ENCODE peak calls at places on chromosomes 13 and 19, in seven cellular contexts. Q is uterus, Y is H9, M is foreskin fibroblast, H is endothelial cell, Z is upper lobe of right lung, D is HFFc6. V is an unnamed sample.

GRCh38 chr19:43229315-43229714 is 23.9 kb upstream of the PSG4 start:
- DNase-seq in Q (no peak), Y (no peak), M (no peak), H (no peak), Z (no peak), D (no peak), V (no peak)

GRCh38 chr13:41514853-41515395 is 57.6 kb downstream of the RGCC start:
- DNase-seq in Q (no peak), Y (no peak), M (no peak), H (no peak), Z (no peak), D (no peak), V (no peak)

GRCh38 chr13:114152285-114152645 is 19.8 kb upstream of the RASA3 start:
- DNase-seq in Q (no peak), Y (no peak), M (no peak), H (no peak), Z (peak), D (no peak), V (no peak)

GRCh38 chr19:10936661-10937084 is 8.1 kb downstream of the TIMM29 start:
- DNase-seq in Q (peak), Y (peak), M (peak), H (peak), Z (no peak), D (peak), V (peak)

GRCh38 chr13:76503756-76504155 is 382.4 kb downstream of the KCTD12 start:
- DNase-seq in Q (no peak), Y (no peak), M (no peak), H (no peak), Z (no peak), D (no peak), V (no peak)

GRCh38 chr19:18292810-18293641 is 11.6 kb upstream of the JUND start:
- DNase-seq in Q (peak), Y (peak), M (peak), H (peak), Z (peak), D (peak), V (no peak)

GRCh38 chr19:48713864-48714755 is 5.4 kb downstream of the MAMSTR start:
- DNase-seq in Q (peak), Y (peak), M (peak), H (peak), Z (peak), D (peak), V (peak)

GRCh38 chr19:17020823-17021222 is 5.8 kb downstream of the CPAMD8 start:
- DNase-seq in Q (no peak), Y (no peak), M (no peak), H (no peak), Z (no peak), D (peak), V (no peak)

GRCh38 chr19:54416695-54417491 is 1.6 kb downstream of the TTYH1 start:
- DNase-seq in Q (no peak), Y (no peak), M (no peak), H (no peak), Z (no peak), D (no peak), V (no peak)

GRCh38 chr13:106446011-106446410 is 89.5 kb downstream of the EFNB2 start:
- DNase-seq in Q (no peak), Y (no peak), M (peak), H (no peak), Z (no peak), D (peak), V (no peak)

GRCh38 chr13:44710576-44710975 is 134.4 kb upstream of the TSC22D1 start:
- DNase-seq in Q (no peak), Y (no peak), M (peak), H (no peak), Z (no peak), D (peak), V (peak)

GRCh38 chr13:29771247-29771646 is 79.2 kb downstream of the UBL3 start:
- DNase-seq in Q (no peak), Y (no peak), M (peak), H (no peak), Z (no peak), D (peak), V (no peak)

GRCh38 chr13:24038405-24038804 is 122.1 kb upstream of the SPATA13 start:
- DNase-seq in Q (no peak), Y (no peak), M (no peak), H (no peak), Z (no peak), D (no peak), V (no peak)

GRCh38 chr13:105937451-105937850 is 598.0 kb downstream of the EFNB2 start:
- DNase-seq in Q (no peak), Y (peak), M (peak), H (peak), Z (no peak), D (no peak), V (no peak)

GRCh38 chr19:49362926-49363264 is 679 bp upstream of the TEAD2 start:
- DNase-seq in Q (peak), Y (no peak), M (peak), H (peak), Z (peak), D (no peak), V (no peak)

GRCh38 chr13:34294483-34295129 is 476.7 kb downstream of the RFC3 start:
- DNase-seq in Q (no peak), Y (no peak), M (no peak), H (no peak), Z (no peak), D (no peak), V (no peak)

GRCh38 chr19:5186293-5187050 is 154.1 kb downstream of the PTPRS start:
- DNase-seq in Q (no peak), Y (no peak), M (peak), H (no peak), Z (no peak), D (peak), V (peak)

GRCh38 chr19:5191091-5191490 is 149.5 kb downstream of the PTPRS start:
- DNase-seq in Q (no peak), Y (no peak), M (no peak), H (no peak), Z (no peak), D (no peak), V (no peak)

GRCh38 chr19:5189318-5189607 is 151.3 kb downstream of the PTPRS start:
- DNase-seq in Q (no peak), Y (no peak), M (no peak), H (no peak), Z (no peak), D (no peak), V (no peak)

GRCh38 chr19:5184930-5185329 is 155.7 kb downstream of the PTPRS start:
- DNase-seq in Q (no peak), Y (no peak), M (no peak), H (no peak), Z (no peak), D (no peak), V (no peak)

GRCh38 chr19:5188548-5189317 is 151.9 kb downstream of the PTPRS start:
- DNase-seq in Q (no peak), Y (no peak), M (no peak), H (no peak), Z (no peak), D (no peak), V (no peak)
- TF ChIP-seq CTCF in Q (no peak), Y (no peak), M (no peak), H (no peak), Z (no peak), D (no peak), V (no peak)

GRCh38 chr19:7861619-7862412 is 12.4 kb downstream of the PRR36 start:
- DNase-seq in Q (no peak), Y (peak), M (no peak), H (no peak), Z (no peak), D (no peak), V (no peak)
- TF ChIP-seq CTCF in Q (no peak), Y (peak), M (no peak), H (peak), Z (no peak), D (peak), V (no peak)

GRCh38 chr19:40811478-40812341 is 12.7 kb downstream of the EGLN2 start:
- DNase-seq in Q (peak), Y (peak), M (no peak), H (no peak), Z (no peak), D (no peak), V (no peak)
- TF ChIP-seq CTCF in Q (no peak), Y (no peak), M (no peak), H (no peak), Z (no peak), D (peak), V (no peak)

GRCh38 chr13:87524775-87525174 is 146.4 kb upstream of the SLITRK5 start:
- DNase-seq in Q (no peak), Y (no peak), M (no peak), H (no peak), Z (no peak), D (no peak), V (no peak)
- TF ChIP-seq CTCF in Q (no peak), Y (no peak), M (no peak), H (no peak), Z (no peak), D (no peak), V (no peak)

GRCh38 chr19:34504809-34505291 is 23.3 kb downstream of the WTIP start:
- DNase-seq in Q (no peak), Y (no peak), M (no peak), H (no peak), Z (peak), D (no peak), V (no peak)

GRCh38 chr19:34503546-34504272 is 22.2 kb downstream of the WTIP start:
- DNase-seq in Q (peak), Y (no peak), M (no peak), H (no peak), Z (peak), D (no peak), V (no peak)

GRCh38 chr19:34506026-34506370 is 24.4 kb downstream of the WTIP start:
- DNase-seq in Q (no peak), Y (no peak), M (no peak), H (no peak), Z (no peak), D (no peak), V (no peak)

GRCh38 chr19:34504273-34504808 is 22.8 kb downstream of the WTIP start:
- DNase-seq in Q (no peak), Y (no peak), M (no peak), H (no peak), Z (no peak), D (no peak), V (no peak)

DNA sequence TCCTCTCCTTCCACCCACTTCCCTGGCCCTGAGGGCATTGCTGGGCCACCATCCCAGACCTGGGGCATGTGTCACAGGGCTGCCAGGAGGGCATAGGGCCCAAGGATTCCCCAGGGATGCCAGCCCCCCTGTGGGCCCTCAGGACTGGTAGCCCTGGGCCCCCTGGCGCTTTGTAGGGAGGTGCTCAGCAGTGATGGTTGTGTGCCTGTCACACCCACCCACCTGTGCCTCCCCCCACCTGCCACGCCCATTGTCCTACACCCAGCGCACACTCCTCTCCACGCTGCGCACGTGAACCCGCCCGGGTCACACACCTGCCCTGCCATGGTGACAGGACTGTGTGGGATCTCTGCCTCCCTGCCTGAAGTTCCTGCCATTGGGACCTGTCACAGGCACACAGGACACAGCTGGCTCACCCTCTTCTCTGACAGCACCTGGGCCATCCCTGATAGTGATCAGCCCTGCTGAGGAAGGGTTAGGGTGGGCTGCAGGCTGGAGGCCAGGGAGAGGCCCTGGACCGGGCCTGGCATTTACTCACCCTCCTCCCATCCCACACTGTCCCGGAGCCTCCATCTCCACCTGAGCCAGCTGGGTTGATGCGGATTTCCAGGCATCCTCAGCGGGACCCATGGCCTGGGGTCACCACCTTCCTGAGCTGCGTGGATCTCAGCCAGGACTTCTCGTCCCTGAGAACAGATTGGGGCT is 23.9 kb downstream of the WTIP start:
- DNase-seq in Q (no peak), Y (no peak), M (no peak), H (no peak), Z (peak), D (no peak), V (no peak)
- TF ChIP-seq CTCF in Q (no peak), Y (no peak), M (no peak), H (no peak), Z (no peak), D (no peak), V (no peak)

DNA sequence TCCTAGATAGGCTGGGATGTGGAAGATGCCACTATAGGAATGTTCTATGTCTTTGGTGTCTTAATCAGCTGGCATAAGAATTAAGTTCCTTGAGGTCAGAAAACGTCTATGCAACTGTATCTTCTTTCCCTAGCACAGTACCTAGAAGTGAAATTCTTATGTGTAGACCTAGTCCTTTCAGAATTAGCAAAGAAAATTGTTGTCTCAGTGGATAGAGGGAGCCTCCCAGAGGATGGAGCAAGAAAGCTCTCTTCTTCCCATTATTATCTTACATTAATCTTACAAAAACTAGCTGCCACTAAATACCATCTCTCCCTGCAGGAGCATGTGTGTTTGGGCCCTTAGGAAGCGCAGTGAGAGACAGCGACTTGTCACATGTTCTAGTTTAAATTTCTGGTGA is 11.6 kb downstream of the CLDN10 start:
- DNase-seq in Q (no peak), Y (no peak), M (no peak), H (no peak), Z (no peak), D (peak), V (no peak)
- TF ChIP-seq CTCF in Q (no peak), Y (peak), M (no peak), H (no peak), Z (no peak), D (peak), V (no peak)